ENCODE peak calls at places on chromosomes 5 and 9, in nine cellular contexts. One of them, this sample, is unnamed.

GRCh38 chr9:130301483-130302286 is 36.1 kb downstream of the HMCN2 start:
- DNase-seq in hepatocyte: no peak
- DNase-seq in GM23338: no peak
- DNase-seq in small intestine: no peak
- DNase-seq in sciatic nerve: peak
- DNase-seq in AML-193: no peak
- DNase-seq in cardiac fibroblast: peak
- DNase-seq in neural progenitor cell: no peak
- DNase-seq in foreskin fibroblast: peak
- DNase-seq in this sample: no peak

GRCh38 chr5:179406031-179406681 is 60.9 kb upstream of the ADAMTS2 start:
- DNase-seq in hepatocyte: peak
- DNase-seq in GM23338: no peak
- DNase-seq in small intestine: no peak
- DNase-seq in sciatic nerve: no peak
- DNase-seq in AML-193: no peak
- DNase-seq in cardiac fibroblast: peak
- DNase-seq in neural progenitor cell: no peak
- DNase-seq in foreskin fibroblast: peak
- DNase-seq in this sample: no peak

GRCh38 chr5:80960531-80961375 is 590 bp downstream of the RASGRF2 start:
- DNase-seq in hepatocyte: peak
- DNase-seq in GM23338: peak
- DNase-seq in small intestine: peak
- DNase-seq in sciatic nerve: peak
- DNase-seq in AML-193: no peak
- DNase-seq in cardiac fibroblast: peak
- DNase-seq in neural progenitor cell: peak
- DNase-seq in foreskin fibroblast: peak
- DNase-seq in this sample: no peak

GRCh38 chr5:64836786-64837185 is 68.1 kb downstream of the CWC27 start:
- DNase-seq in hepatocyte: no peak
- DNase-seq in GM23338: no peak
- DNase-seq in small intestine: no peak
- DNase-seq in sciatic nerve: no peak
- DNase-seq in AML-193: no peak
- DNase-seq in cardiac fibroblast: no peak
- DNase-seq in neural progenitor cell: no peak
- DNase-seq in foreskin fibroblast: no peak
- DNase-seq in this sample: no peak

GRCh38 chr9:92176800-92177185 is 61.6 kb upstream of the SPTLC1 start:
- DNase-seq in hepatocyte: no peak
- DNase-seq in GM23338: no peak
- DNase-seq in small intestine: no peak
- DNase-seq in sciatic nerve: no peak
- DNase-seq in AML-193: no peak
- DNase-seq in cardiac fibroblast: no peak
- DNase-seq in neural progenitor cell: peak
- DNase-seq in foreskin fibroblast: no peak
- DNase-seq in this sample: no peak

GRCh38 chr5:96794757-96795156 is 13.0 kb downstream of the ERAP1 start:
- DNase-seq in hepatocyte: no peak
- DNase-seq in GM23338: no peak
- DNase-seq in small intestine: no peak
- DNase-seq in sciatic nerve: no peak
- DNase-seq in AML-193: no peak
- DNase-seq in cardiac fibroblast: no peak
- DNase-seq in neural progenitor cell: no peak
- DNase-seq in foreskin fibroblast: no peak
- DNase-seq in this sample: no peak

GRCh38 chr5:68482199-68482598 is 266.6 kb downstream of the PIK3R1 start:
- DNase-seq in hepatocyte: no peak
- DNase-seq in GM23338: no peak
- DNase-seq in small intestine: no peak
- DNase-seq in sciatic nerve: no peak
- DNase-seq in AML-193: no peak
- DNase-seq in cardiac fibroblast: no peak
- DNase-seq in neural progenitor cell: no peak
- DNase-seq in foreskin fibroblast: no peak
- DNase-seq in this sample: no peak

GRCh38 chr5:111478266-111478665 is 34.1 kb downstream of the STARD4 start:
- DNase-seq in hepatocyte: no peak
- DNase-seq in GM23338: no peak
- DNase-seq in small intestine: no peak
- DNase-seq in sciatic nerve: no peak
- DNase-seq in AML-193: no peak
- DNase-seq in cardiac fibroblast: peak
- DNase-seq in neural progenitor cell: no peak
- DNase-seq in foreskin fibroblast: no peak
- DNase-seq in this sample: no peak

GRCh38 chr5:139389701-139390638 is at the start of gene MZB1:
- DNase-seq in hepatocyte: no peak
- DNase-seq in GM23338: no peak
- DNase-seq in small intestine: peak
- DNase-seq in sciatic nerve: no peak
- DNase-seq in AML-193: no peak
- DNase-seq in cardiac fibroblast: no peak
- DNase-seq in neural progenitor cell: no peak
- DNase-seq in foreskin fibroblast: no peak
- DNase-seq in this sample: no peak

GRCh38 chr9:131807131-131807990 is 67.5 kb upstream of the RAPGEF1 start:
- DNase-seq in hepatocyte: no peak
- DNase-seq in GM23338: peak
- DNase-seq in small intestine: no peak
- DNase-seq in sciatic nerve: no peak
- DNase-seq in AML-193: no peak
- DNase-seq in cardiac fibroblast: no peak
- DNase-seq in neural progenitor cell: peak
- DNase-seq in foreskin fibroblast: no peak
- DNase-seq in this sample: no peak

GRCh38 chr9:100117316-100117715 is 18.3 kb downstream of the INVS start:
- DNase-seq in hepatocyte: no peak
- DNase-seq in GM23338: no peak
- DNase-seq in small intestine: no peak
- DNase-seq in sciatic nerve: no peak
- DNase-seq in AML-193: no peak
- DNase-seq in cardiac fibroblast: no peak
- DNase-seq in neural progenitor cell: no peak
- DNase-seq in foreskin fibroblast: no peak
- DNase-seq in this sample: no peak

GRCh38 chr5:88188458-88189132 is 80.0 kb downstream of the TMEM161B start:
- DNase-seq in hepatocyte: no peak
- DNase-seq in GM23338: peak
- DNase-seq in small intestine: no peak
- DNase-seq in sciatic nerve: no peak
- DNase-seq in AML-193: no peak
- DNase-seq in cardiac fibroblast: peak
- DNase-seq in neural progenitor cell: no peak
- DNase-seq in foreskin fibroblast: no peak
- DNase-seq in this sample: no peak

GRCh38 chr5:108379722-108380530 is 2.0 kb downstream of the FBXL17 start:
- DNase-seq in hepatocyte: peak
- DNase-seq in GM23338: no peak
- DNase-seq in small intestine: peak
- DNase-seq in sciatic nerve: no peak
- DNase-seq in AML-193: no peak
- DNase-seq in cardiac fibroblast: peak
- DNase-seq in neural progenitor cell: no peak
- DNase-seq in foreskin fibroblast: peak
- DNase-seq in this sample: no peak

GRCh38 chr5:90807483-90807882 is 248.9 kb downstream of the ADGRV1 start:
- DNase-seq in hepatocyte: no peak
- DNase-seq in GM23338: no peak
- DNase-seq in small intestine: no peak
- DNase-seq in sciatic nerve: no peak
- DNase-seq in AML-193: no peak
- DNase-seq in cardiac fibroblast: no peak
- DNase-seq in neural progenitor cell: no peak
- DNase-seq in foreskin fibroblast: no peak
- DNase-seq in this sample: no peak

GRCh38 chr9:14277202-14277601 is 36.7 kb downstream of the NFIB start:
- DNase-seq in hepatocyte: no peak
- DNase-seq in GM23338: no peak
- DNase-seq in small intestine: no peak
- DNase-seq in sciatic nerve: no peak
- DNase-seq in AML-193: no peak
- DNase-seq in cardiac fibroblast: peak
- DNase-seq in neural progenitor cell: no peak
- DNase-seq in foreskin fibroblast: peak
- DNase-seq in this sample: no peak

GRCh38 chr5:149387982-149388381 is 8.9 kb upstream of the IL17B start:
- DNase-seq in hepatocyte: no peak
- DNase-seq in GM23338: no peak
- DNase-seq in small intestine: no peak
- DNase-seq in sciatic nerve: no peak
- DNase-seq in AML-193: no peak
- DNase-seq in cardiac fibroblast: peak
- DNase-seq in neural progenitor cell: no peak
- DNase-seq in foreskin fibroblast: peak
- DNase-seq in this sample: no peak

GRCh38 chr5:44953078-44953477 is 144.3 kb downstream of the MRPS30 start:
- DNase-seq in hepatocyte: no peak
- DNase-seq in GM23338: no peak
- DNase-seq in small intestine: no peak
- DNase-seq in sciatic nerve: no peak
- DNase-seq in AML-193: no peak
- DNase-seq in cardiac fibroblast: no peak
- DNase-seq in neural progenitor cell: no peak
- DNase-seq in foreskin fibroblast: no peak
- DNase-seq in this sample: no peak

GRCh38 chr5:78540335-78541057 is 108.1 kb downstream of the LHFPL2 start:
- DNase-seq in hepatocyte: no peak
- DNase-seq in GM23338: no peak
- DNase-seq in small intestine: no peak
- DNase-seq in sciatic nerve: no peak
- DNase-seq in AML-193: peak
- DNase-seq in cardiac fibroblast: no peak
- DNase-seq in neural progenitor cell: peak
- DNase-seq in foreskin fibroblast: no peak
- DNase-seq in this sample: no peak

GRCh38 chr5:38853753-38854470 is 8.1 kb downstream of the OSMR start:
- DNase-seq in hepatocyte: peak
- DNase-seq in GM23338: peak
- DNase-seq in small intestine: no peak
- DNase-seq in sciatic nerve: no peak
- DNase-seq in AML-193: no peak
- DNase-seq in cardiac fibroblast: peak
- DNase-seq in neural progenitor cell: no peak
- DNase-seq in foreskin fibroblast: peak
- DNase-seq in this sample: no peak

GRCh38 chr9:106482733-106483132 is 380.2 kb upstream of the ZNF462 start:
- DNase-seq in hepatocyte: no peak
- DNase-seq in GM23338: no peak
- DNase-seq in small intestine: no peak
- DNase-seq in sciatic nerve: no peak
- DNase-seq in AML-193: no peak
- DNase-seq in cardiac fibroblast: peak
- DNase-seq in neural progenitor cell: no peak
- DNase-seq in foreskin fibroblast: no peak
- DNase-seq in this sample: no peak

GRCh38 chr9:33355933-33356332 is 46.4 kb downstream of the AQP7 start:
- DNase-seq in hepatocyte: no peak
- DNase-seq in GM23338: no peak
- DNase-seq in small intestine: no peak
- DNase-seq in sciatic nerve: no peak
- DNase-seq in AML-193: no peak
- DNase-seq in cardiac fibroblast: no peak
- DNase-seq in neural progenitor cell: no peak
- DNase-seq in foreskin fibroblast: no peak
- DNase-seq in this sample: no peak

GRCh38 chr9:13278368-13279246 is 885 bp downstream of the MPDZ start:
- DNase-seq in hepatocyte: peak
- DNase-seq in GM23338: peak
- DNase-seq in small intestine: no peak
- DNase-seq in sciatic nerve: peak
- DNase-seq in AML-193: no peak
- DNase-seq in cardiac fibroblast: peak
- DNase-seq in neural progenitor cell: peak
- DNase-seq in foreskin fibroblast: peak
- DNase-seq in this sample: no peak

GRCh38 chr5:5356765-5357164 is 65.7 kb upstream of the ICE1 start:
- DNase-seq in hepatocyte: no peak
- DNase-seq in GM23338: no peak
- DNase-seq in small intestine: no peak
- DNase-seq in sciatic nerve: no peak
- DNase-seq in AML-193: no peak
- DNase-seq in cardiac fibroblast: no peak
- DNase-seq in neural progenitor cell: no peak
- DNase-seq in foreskin fibroblast: no peak
- DNase-seq in this sample: no peak

GRCh38 chr9:17757816-17758215 is 178.9 kb downstream of the SH3GL2 start:
- DNase-seq in hepatocyte: no peak
- DNase-seq in GM23338: no peak
- DNase-seq in small intestine: no peak
- DNase-seq in sciatic nerve: no peak
- DNase-seq in AML-193: no peak
- DNase-seq in cardiac fibroblast: no peak
- DNase-seq in neural progenitor cell: no peak
- DNase-seq in foreskin fibroblast: no peak
- DNase-seq in this sample: no peak

GRCh38 chr5:58322453-58322852 is 137.4 kb downstream of the PLK2 start:
- DNase-seq in hepatocyte: no peak
- DNase-seq in GM23338: peak
- DNase-seq in small intestine: no peak
- DNase-seq in sciatic nerve: no peak
- DNase-seq in AML-193: no peak
- DNase-seq in cardiac fibroblast: peak
- DNase-seq in neural progenitor cell: no peak
- DNase-seq in foreskin fibroblast: peak
- DNase-seq in this sample: no peak

GRCh38 chr9:88994820-88995180 is 3.5 kb downstream of the S1PR3 start:
- DNase-seq in hepatocyte: no peak
- DNase-seq in GM23338: no peak
- DNase-seq in small intestine: no peak
- DNase-seq in sciatic nerve: no peak
- DNase-seq in AML-193: no peak
- DNase-seq in cardiac fibroblast: peak
- DNase-seq in neural progenitor cell: no peak
- DNase-seq in foreskin fibroblast: peak
- DNase-seq in this sample: no peak

GRCh38 chr9:124045076-124045829 is 33.7 kb downstream of the LHX2 start:
- DNase-seq in hepatocyte: peak
- DNase-seq in GM23338: peak
- DNase-seq in small intestine: no peak
- DNase-seq in sciatic nerve: no peak
- DNase-seq in AML-193: no peak
- DNase-seq in cardiac fibroblast: peak
- DNase-seq in neural progenitor cell: peak
- DNase-seq in foreskin fibroblast: no peak
- DNase-seq in this sample: no peak

GRCh38 chr5:61351733-61352132 is 19.7 kb downstream of the ZSWIM6 start:
- DNase-seq in hepatocyte: no peak
- DNase-seq in GM23338: no peak
- DNase-seq in small intestine: peak
- DNase-seq in sciatic nerve: no peak
- DNase-seq in AML-193: no peak
- DNase-seq in cardiac fibroblast: no peak
- DNase-seq in neural progenitor cell: no peak
- DNase-seq in foreskin fibroblast: no peak
- DNase-seq in this sample: no peak

GRCh38 chr5:5017827-5018559 is 122.1 kb upstream of the ADAMTS16 start:
- DNase-seq in hepatocyte: no peak
- DNase-seq in GM23338: no peak
- DNase-seq in small intestine: no peak
- DNase-seq in sciatic nerve: no peak
- DNase-seq in AML-193: no peak
- DNase-seq in cardiac fibroblast: no peak
- DNase-seq in neural progenitor cell: no peak
- DNase-seq in foreskin fibroblast: no peak
- DNase-seq in this sample: no peak

GRCh38 chr5:149128023-149128875 is 13.0 kb upstream of the ABLIM3 start:
- DNase-seq in hepatocyte: peak
- DNase-seq in GM23338: peak
- DNase-seq in small intestine: peak
- DNase-seq in sciatic nerve: no peak
- DNase-seq in AML-193: peak
- DNase-seq in cardiac fibroblast: peak
- DNase-seq in neural progenitor cell: peak
- DNase-seq in foreskin fibroblast: no peak
- DNase-seq in this sample: peak

GRCh38 chr9:120893585-120893857 is 16.5 kb upstream of the PHF19 start:
- DNase-seq in hepatocyte: no peak
- DNase-seq in GM23338: no peak
- DNase-seq in small intestine: no peak
- DNase-seq in sciatic nerve: no peak
- DNase-seq in AML-193: no peak
- DNase-seq in cardiac fibroblast: no peak
- DNase-seq in neural progenitor cell: no peak
- DNase-seq in foreskin fibroblast: no peak
- DNase-seq in this sample: no peak